ENCODE peak calls at places on chromosomes 13 and 19, in ten cellular contexts. One of them, this sample, is unnamed.

GRCh38 chr13:113114511-113115362 is 7.9 kb upstream of the F10 start:
- DNase-seq in tibial nerve: no peak
- DNase-seq in breast epithelium: no peak
- DNase-seq in GM12892: no peak
- DNase-seq in upper lobe of left lung: peak
- DNase-seq in GM12878: no peak
- DNase-seq in heart left ventricle: peak
- DNase-seq in Peyer's patch: peak
- DNase-seq in H54: no peak
- DNase-seq in lower leg skin: no peak
- DNase-seq in this sample: no peak

GRCh38 chr13:20272104-20272503 is 40.0 kb upstream of the GJB6 start:
- DNase-seq in tibial nerve: no peak
- DNase-seq in breast epithelium: no peak
- DNase-seq in GM12892: no peak
- DNase-seq in upper lobe of left lung: no peak
- DNase-seq in GM12878: no peak
- DNase-seq in heart left ventricle: no peak
- DNase-seq in Peyer's patch: no peak
- DNase-seq in H54: no peak
- DNase-seq in lower leg skin: no peak
- DNase-seq in this sample: peak

GRCh38 chr13:110306960-110307696 is at the start of the genes COL4A1 and COL4A2:
- DNase-seq in tibial nerve: peak
- DNase-seq in breast epithelium: peak
- DNase-seq in GM12892: no peak
- DNase-seq in upper lobe of left lung: no peak
- DNase-seq in GM12878: no peak
- DNase-seq in heart left ventricle: peak
- DNase-seq in Peyer's patch: peak
- DNase-seq in H54: peak
- DNase-seq in lower leg skin: peak
- DNase-seq in this sample: no peak

GRCh38 chr13:64534302-64534701 is 2695.8 kb downstream of the PCDH9 start:
- DNase-seq in tibial nerve: no peak
- DNase-seq in breast epithelium: no peak
- DNase-seq in GM12892: no peak
- DNase-seq in upper lobe of left lung: no peak
- DNase-seq in GM12878: no peak
- DNase-seq in heart left ventricle: no peak
- DNase-seq in Peyer's patch: no peak
- DNase-seq in H54: no peak
- DNase-seq in lower leg skin: no peak
- DNase-seq in this sample: no peak

GRCh38 chr19:18519962-18520847 is 1.7 kb downstream of the ELL start:
- DNase-seq in tibial nerve: peak
- DNase-seq in breast epithelium: peak
- DNase-seq in GM12892: no peak
- DNase-seq in upper lobe of left lung: peak
- DNase-seq in GM12878: no peak
- DNase-seq in heart left ventricle: peak
- DNase-seq in Peyer's patch: peak
- DNase-seq in H54: peak
- DNase-seq in lower leg skin: peak
- DNase-seq in this sample: no peak

GRCh38 chr19:12896460-12896859 is 5.5 kb downstream of the GCDH start:
- DNase-seq in tibial nerve: no peak
- DNase-seq in breast epithelium: no peak
- DNase-seq in GM12892: no peak
- DNase-seq in upper lobe of left lung: no peak
- DNase-seq in GM12878: no peak
- DNase-seq in heart left ventricle: no peak
- DNase-seq in Peyer's patch: no peak
- DNase-seq in H54: no peak
- DNase-seq in lower leg skin: no peak
- DNase-seq in this sample: no peak

GRCh38 chr13:85995788-85996418 is 196.7 kb upstream of the SLITRK6 start:
- DNase-seq in tibial nerve: no peak
- DNase-seq in breast epithelium: no peak
- DNase-seq in GM12892: no peak
- DNase-seq in upper lobe of left lung: no peak
- DNase-seq in GM12878: no peak
- DNase-seq in heart left ventricle: no peak
- DNase-seq in Peyer's patch: no peak
- DNase-seq in H54: no peak
- DNase-seq in lower leg skin: no peak
- DNase-seq in this sample: no peak

GRCh38 chr19:8526345-8527062 is 12.5 kb upstream of the ZNF414 start:
- DNase-seq in tibial nerve: peak
- DNase-seq in breast epithelium: peak
- DNase-seq in GM12892: no peak
- DNase-seq in upper lobe of left lung: peak
- DNase-seq in GM12878: no peak
- DNase-seq in heart left ventricle: peak
- DNase-seq in Peyer's patch: peak
- DNase-seq in H54: peak
- DNase-seq in lower leg skin: peak
- DNase-seq in this sample: peak

GRCh38 chr19:47241919-47242644 is 11.1 kb upstream of the BBC3 start:
- DNase-seq in tibial nerve: no peak
- DNase-seq in breast epithelium: no peak
- DNase-seq in GM12892: no peak
- DNase-seq in upper lobe of left lung: no peak
- DNase-seq in GM12878: no peak
- DNase-seq in heart left ventricle: no peak
- DNase-seq in Peyer's patch: no peak
- DNase-seq in H54: no peak
- DNase-seq in lower leg skin: no peak
- DNase-seq in this sample: no peak

GRCh38 chr19:47239610-47240296 is 8.8 kb upstream of the BBC3 start:
- DNase-seq in tibial nerve: no peak
- DNase-seq in breast epithelium: peak
- DNase-seq in GM12892: no peak
- DNase-seq in upper lobe of left lung: peak
- DNase-seq in GM12878: no peak
- DNase-seq in heart left ventricle: peak
- DNase-seq in Peyer's patch: peak
- DNase-seq in H54: no peak
- DNase-seq in lower leg skin: no peak
- DNase-seq in this sample: no peak

GRCh38 chr19:47240561-47240960 is 9.6 kb upstream of the BBC3 start:
- DNase-seq in tibial nerve: no peak
- DNase-seq in breast epithelium: no peak
- DNase-seq in GM12892: no peak
- DNase-seq in upper lobe of left lung: no peak
- DNase-seq in GM12878: no peak
- DNase-seq in heart left ventricle: no peak
- DNase-seq in Peyer's patch: no peak
- DNase-seq in H54: no peak
- DNase-seq in lower leg skin: no peak
- DNase-seq in this sample: no peak

GRCh38 chr19:47239152-47239551 is 8.2 kb upstream of the BBC3 start:
- DNase-seq in tibial nerve: no peak
- DNase-seq in breast epithelium: no peak
- DNase-seq in GM12892: no peak
- DNase-seq in upper lobe of left lung: no peak
- DNase-seq in GM12878: no peak
- DNase-seq in heart left ventricle: no peak
- DNase-seq in Peyer's patch: no peak
- DNase-seq in H54: no peak
- DNase-seq in lower leg skin: no peak
- DNase-seq in this sample: no peak

DNA sequence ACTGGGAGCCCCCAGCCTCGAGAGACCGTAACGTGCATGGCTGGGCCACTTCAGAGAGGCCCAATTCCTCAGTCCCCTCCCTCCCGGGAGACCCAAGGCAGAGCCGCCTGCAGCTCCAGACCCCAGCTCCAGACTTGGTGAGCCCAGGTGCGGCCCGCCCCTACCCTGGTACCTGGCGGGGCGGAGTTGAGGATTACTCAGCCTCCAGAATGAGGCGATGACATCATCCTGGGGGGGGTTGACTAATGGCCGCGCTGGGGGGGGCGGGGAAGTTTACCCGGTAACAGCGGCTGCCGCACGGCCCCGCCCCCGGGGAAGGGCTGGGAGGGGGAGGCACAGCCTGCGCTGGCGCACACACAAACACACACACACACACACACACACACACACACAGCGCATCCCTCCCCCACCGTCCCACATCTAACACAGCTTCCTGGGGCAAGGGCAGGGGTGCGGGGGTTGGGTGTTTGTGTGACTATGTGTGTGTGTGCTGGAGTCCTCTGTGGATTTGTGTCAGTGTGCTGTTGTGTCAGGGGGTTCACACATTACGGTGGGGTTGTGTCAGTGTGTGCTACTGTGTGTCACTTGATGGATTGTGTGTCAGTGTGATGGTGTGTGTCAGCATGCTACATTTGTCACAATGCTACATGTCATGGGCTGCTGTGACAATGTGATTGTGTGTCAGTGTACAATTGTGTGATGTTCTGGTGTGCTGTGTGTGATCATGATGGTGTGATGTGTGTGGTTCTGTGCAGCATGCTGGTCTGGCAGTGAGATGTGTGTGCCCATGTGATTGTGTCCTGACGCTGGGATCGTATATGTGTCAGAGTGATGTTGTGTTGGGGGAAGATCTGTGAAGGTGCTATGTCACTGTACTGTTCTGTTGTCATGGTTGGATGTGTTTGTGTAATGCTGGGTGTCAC is 10.3 kb upstream of the BBC3 start:
- DNase-seq in tibial nerve: peak
- DNase-seq in breast epithelium: peak
- DNase-seq in GM12892: no peak
- DNase-seq in upper lobe of left lung: peak
- DNase-seq in GM12878: no peak
- DNase-seq in heart left ventricle: peak
- DNase-seq in Peyer's patch: peak
- DNase-seq in H54: peak
- DNase-seq in lower leg skin: peak
- DNase-seq in this sample: no peak
- TF ChIP-seq POLR2A in tibial nerve: no peak
- TF ChIP-seq POLR2A in breast epithelium: no peak
- TF ChIP-seq POLR2A in GM12892: no peak
- TF ChIP-seq POLR2A in upper lobe of left lung: no peak
- TF ChIP-seq POLR2A in GM12878: no peak
- TF ChIP-seq POLR2A in heart left ventricle: no peak
- TF ChIP-seq POLR2A in Peyer's patch: no peak
- TF ChIP-seq POLR2A in H54: no peak
- TF ChIP-seq POLR2A in lower leg skin: no peak
- TF ChIP-seq POLR2A in this sample: no peak

DNA sequence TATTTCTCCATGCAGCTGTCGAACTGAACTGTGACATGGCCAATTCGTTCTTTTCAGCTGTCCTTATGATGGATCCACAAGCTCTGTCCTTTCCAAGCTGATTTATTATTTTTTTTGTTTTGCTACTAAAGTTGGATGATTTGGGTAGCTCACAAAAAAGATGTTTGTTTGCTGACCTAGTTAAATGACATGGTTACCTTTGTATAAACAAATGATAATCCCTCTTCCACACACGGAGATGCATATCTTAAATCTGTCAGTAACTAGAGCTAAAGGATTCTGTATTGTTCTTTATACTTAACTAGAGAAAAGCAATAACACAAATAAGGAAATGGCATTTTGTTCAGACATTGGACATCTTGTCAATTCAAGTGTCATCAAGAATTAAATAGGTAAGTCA is 884.4 kb upstream of the PCDH20 start:
- DNase-seq in tibial nerve: no peak
- DNase-seq in breast epithelium: no peak
- DNase-seq in GM12892: no peak
- DNase-seq in upper lobe of left lung: no peak
- DNase-seq in GM12878: no peak
- DNase-seq in heart left ventricle: no peak
- DNase-seq in Peyer's patch: no peak
- DNase-seq in H54: no peak
- DNase-seq in lower leg skin: no peak
- DNase-seq in this sample: no peak
- TF ChIP-seq POLR2A in tibial nerve: no peak
- TF ChIP-seq POLR2A in breast epithelium: no peak
- TF ChIP-seq POLR2A in GM12892: no peak
- TF ChIP-seq POLR2A in upper lobe of left lung: no peak
- TF ChIP-seq POLR2A in GM12878: no peak
- TF ChIP-seq POLR2A in heart left ventricle: no peak
- TF ChIP-seq POLR2A in Peyer's patch: no peak
- TF ChIP-seq POLR2A in H54: no peak
- TF ChIP-seq POLR2A in lower leg skin: no peak
- TF ChIP-seq POLR2A in this sample: no peak

GRCh38 chr13:73861136-73861535 is 273.1 kb downstream of the KLF12 start:
- DNase-seq in tibial nerve: no peak
- DNase-seq in breast epithelium: no peak
- DNase-seq in GM12892: no peak
- DNase-seq in upper lobe of left lung: no peak
- DNase-seq in GM12878: no peak
- DNase-seq in heart left ventricle: no peak
- DNase-seq in Peyer's patch: no peak
- DNase-seq in H54: no peak
- DNase-seq in lower leg skin: no peak
- DNase-seq in this sample: no peak

GRCh38 chr13:73870036-73870741 is 264.0 kb downstream of the KLF12 start:
- DNase-seq in tibial nerve: no peak
- DNase-seq in breast epithelium: no peak
- DNase-seq in GM12892: no peak
- DNase-seq in upper lobe of left lung: no peak
- DNase-seq in GM12878: no peak
- DNase-seq in heart left ventricle: no peak
- DNase-seq in Peyer's patch: no peak
- DNase-seq in H54: no peak
- DNase-seq in lower leg skin: no peak
- DNase-seq in this sample: no peak

GRCh38 chr13:73860501-73860900 is 273.7 kb downstream of the KLF12 start:
- DNase-seq in tibial nerve: no peak
- DNase-seq in breast epithelium: no peak
- DNase-seq in GM12892: no peak
- DNase-seq in upper lobe of left lung: no peak
- DNase-seq in GM12878: no peak
- DNase-seq in heart left ventricle: no peak
- DNase-seq in Peyer's patch: no peak
- DNase-seq in H54: no peak
- DNase-seq in lower leg skin: no peak
- DNase-seq in this sample: no peak

GRCh38 chr13:73859841-73860240 is 274.4 kb downstream of the KLF12 start:
- DNase-seq in tibial nerve: no peak
- DNase-seq in breast epithelium: no peak
- DNase-seq in GM12892: no peak
- DNase-seq in upper lobe of left lung: no peak
- DNase-seq in GM12878: no peak
- DNase-seq in heart left ventricle: no peak
- DNase-seq in Peyer's patch: no peak
- DNase-seq in H54: no peak
- DNase-seq in lower leg skin: no peak
- DNase-seq in this sample: no peak

DNA sequence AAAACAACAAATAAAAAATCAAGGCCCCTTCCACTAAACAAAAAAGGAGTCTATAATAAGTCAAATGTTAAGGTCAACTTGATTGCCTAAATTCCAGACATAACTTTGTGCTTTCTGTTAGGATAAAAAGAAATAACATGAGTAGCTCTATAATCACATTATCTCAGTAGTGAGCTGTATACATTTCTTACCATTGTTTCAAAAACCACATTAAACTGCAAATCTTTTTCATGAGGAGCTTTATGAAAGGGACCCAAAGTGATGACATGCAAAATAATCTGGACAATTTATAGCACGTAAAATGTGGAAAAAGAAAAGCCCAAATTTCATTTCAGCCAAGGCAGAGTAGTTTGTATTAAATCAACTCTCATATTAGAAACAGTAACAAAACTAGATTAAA is 269.2 kb downstream of the KLF12 start:
- DNase-seq in tibial nerve: no peak
- DNase-seq in breast epithelium: no peak
- DNase-seq in GM12892: no peak
- DNase-seq in upper lobe of left lung: no peak
- DNase-seq in GM12878: no peak
- DNase-seq in heart left ventricle: no peak
- DNase-seq in Peyer's patch: no peak
- DNase-seq in H54: no peak
- DNase-seq in lower leg skin: no peak
- DNase-seq in this sample: no peak
- TF ChIP-seq POLR2A in tibial nerve: no peak
- TF ChIP-seq POLR2A in breast epithelium: no peak
- TF ChIP-seq POLR2A in GM12892: no peak
- TF ChIP-seq POLR2A in upper lobe of left lung: no peak
- TF ChIP-seq POLR2A in GM12878: no peak
- TF ChIP-seq POLR2A in heart left ventricle: no peak
- TF ChIP-seq POLR2A in Peyer's patch: no peak
- TF ChIP-seq POLR2A in H54: no peak
- TF ChIP-seq POLR2A in lower leg skin: no peak
- TF ChIP-seq POLR2A in this sample: no peak

DNA sequence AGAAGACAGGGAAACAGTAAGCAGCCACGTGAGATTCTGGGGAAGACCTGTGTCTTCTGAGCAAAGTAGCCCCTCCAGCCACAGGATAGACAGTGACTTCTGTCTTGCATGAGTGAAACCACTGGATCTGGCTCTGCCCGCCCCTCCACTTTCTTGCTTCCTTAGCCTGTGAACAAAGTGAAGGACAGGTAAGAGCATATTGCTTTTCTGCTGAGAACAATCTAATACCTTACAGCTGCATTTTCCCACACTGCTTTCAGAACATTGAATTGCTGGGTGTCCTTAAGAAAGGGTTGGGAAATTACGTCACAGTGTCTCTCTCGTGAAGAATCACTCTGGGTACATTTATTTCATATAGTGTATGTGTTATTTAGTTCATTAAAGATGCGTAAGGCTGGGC is 11.1 kb downstream of the SLC25A15 start:
- DNase-seq in tibial nerve: no peak
- DNase-seq in breast epithelium: no peak
- DNase-seq in GM12892: no peak
- DNase-seq in upper lobe of left lung: no peak
- DNase-seq in GM12878: no peak
- DNase-seq in heart left ventricle: no peak
- DNase-seq in Peyer's patch: no peak
- DNase-seq in H54: no peak
- DNase-seq in lower leg skin: no peak
- DNase-seq in this sample: no peak
- TF ChIP-seq POLR2A in tibial nerve: no peak
- TF ChIP-seq POLR2A in breast epithelium: no peak
- TF ChIP-seq POLR2A in GM12892: no peak
- TF ChIP-seq POLR2A in upper lobe of left lung: no peak
- TF ChIP-seq POLR2A in GM12878: no peak
- TF ChIP-seq POLR2A in heart left ventricle: no peak
- TF ChIP-seq POLR2A in Peyer's patch: no peak
- TF ChIP-seq POLR2A in H54: no peak
- TF ChIP-seq POLR2A in lower leg skin: no peak
- TF ChIP-seq POLR2A in this sample: no peak